ENCODE peak calls at places on chromosome 15, in four cellular contexts. X is CD8-positive, alpha-beta T cell; P is transverse colon; O is GM12878. K is an unnamed sample.
A peak's percentile ranks its signal among the peaks of the same experiment; 100 is the strongest.

GRCh38 chr15:70826634-70827033 is 27.3 kb downstream of the LARP6 start:
- DNase-seq in P (peak; percentile 24), O (no peak), X (no peak), K (peak; percentile 58)

GRCh38 chr15:71634820-71635219 is 175.5 kb upstream of the NR2E3 start:
- DNase-seq in O (no peak), X (no peak), P (no peak), K (no peak)

GRCh38 chr15:49877871-49878511 is 241.0 kb downstream of the ATP8B4 start:
- DNase-seq in X (no peak), P (no peak), O (no peak), K (no peak)

GRCh38 chr15:27119695-27120266 is 148.8 kb downstream of the GABRG3 start:
- DNase-seq in O (no peak), P (no peak), X (no peak), K (no peak)

GRCh38 chr15:35306361-35306981 is 221.4 kb upstream of the NANOGP8 start:
- DNase-seq in O (no peak), P (peak; percentile 54), X (no peak), K (peak; percentile 2)

GRCh38 chr15:58628206-58629057 is 121.1 kb downstream of the ADAM10 start:
- DNase-seq in O (peak; percentile 9), X (no peak), P (no peak), K (no peak)

GRCh38 chr15:70097337-70098169 is at the start of gene TLE3:
- DNase-seq in O (peak; percentile 85), X (peak; percentile 97), P (peak; percentile 99), K (peak; percentile 99)

GRCh38 chr15:74222705-74223104 is 13.4 kb upstream of the CCDC33 start:
- DNase-seq in O (no peak), X (no peak), P (peak; percentile 63), K (no peak)

DNA sequence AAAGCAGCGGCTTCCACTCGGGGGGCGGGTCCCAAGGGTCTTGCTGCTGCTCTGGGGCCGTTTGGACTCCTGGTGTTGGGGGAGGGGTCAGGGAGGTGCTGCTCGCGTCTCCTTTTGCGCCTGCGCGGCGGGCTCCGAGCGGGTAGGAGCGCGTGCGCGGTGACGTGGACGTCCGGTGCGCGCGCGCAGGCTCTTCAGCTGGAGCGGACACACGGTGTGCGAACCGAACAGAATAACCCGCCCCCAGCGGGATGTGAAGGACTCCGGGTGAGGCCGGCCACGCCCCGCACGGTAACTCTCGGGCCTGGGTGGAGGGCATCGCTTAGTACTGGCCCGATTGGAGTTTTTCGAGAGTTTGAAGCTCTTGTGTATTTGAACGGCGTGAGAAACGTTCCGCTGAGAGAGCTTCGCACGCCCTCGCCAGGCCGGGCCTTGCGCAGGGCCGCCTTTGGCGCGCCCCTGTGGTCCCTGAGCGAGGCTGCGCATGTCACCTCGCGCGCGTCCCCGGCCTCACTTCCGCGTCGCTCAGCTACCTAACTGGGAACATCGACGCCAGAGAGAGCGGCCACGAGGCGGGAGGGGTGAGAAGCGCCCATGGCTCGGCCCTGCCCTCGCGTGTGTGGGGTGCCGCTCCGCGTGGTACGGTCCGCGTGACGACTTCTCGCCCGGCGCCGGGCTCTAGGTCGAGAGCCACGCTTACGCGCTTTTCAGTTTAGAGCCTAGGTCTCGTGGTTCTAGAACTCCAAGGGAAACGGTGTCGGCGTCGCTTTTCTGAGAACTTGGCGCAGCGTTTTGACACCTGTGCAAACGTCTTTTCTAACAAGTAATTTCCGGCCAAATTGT is at the start of gene MGA:
- DNase-seq in O (peak; percentile 84), P (peak; percentile 94), X (peak; percentile 87), K (peak; percentile 78)
- TF ChIP-seq CTCF in O (peak; percentile 21), P (no peak), X (no peak), K (no peak)

DNA sequence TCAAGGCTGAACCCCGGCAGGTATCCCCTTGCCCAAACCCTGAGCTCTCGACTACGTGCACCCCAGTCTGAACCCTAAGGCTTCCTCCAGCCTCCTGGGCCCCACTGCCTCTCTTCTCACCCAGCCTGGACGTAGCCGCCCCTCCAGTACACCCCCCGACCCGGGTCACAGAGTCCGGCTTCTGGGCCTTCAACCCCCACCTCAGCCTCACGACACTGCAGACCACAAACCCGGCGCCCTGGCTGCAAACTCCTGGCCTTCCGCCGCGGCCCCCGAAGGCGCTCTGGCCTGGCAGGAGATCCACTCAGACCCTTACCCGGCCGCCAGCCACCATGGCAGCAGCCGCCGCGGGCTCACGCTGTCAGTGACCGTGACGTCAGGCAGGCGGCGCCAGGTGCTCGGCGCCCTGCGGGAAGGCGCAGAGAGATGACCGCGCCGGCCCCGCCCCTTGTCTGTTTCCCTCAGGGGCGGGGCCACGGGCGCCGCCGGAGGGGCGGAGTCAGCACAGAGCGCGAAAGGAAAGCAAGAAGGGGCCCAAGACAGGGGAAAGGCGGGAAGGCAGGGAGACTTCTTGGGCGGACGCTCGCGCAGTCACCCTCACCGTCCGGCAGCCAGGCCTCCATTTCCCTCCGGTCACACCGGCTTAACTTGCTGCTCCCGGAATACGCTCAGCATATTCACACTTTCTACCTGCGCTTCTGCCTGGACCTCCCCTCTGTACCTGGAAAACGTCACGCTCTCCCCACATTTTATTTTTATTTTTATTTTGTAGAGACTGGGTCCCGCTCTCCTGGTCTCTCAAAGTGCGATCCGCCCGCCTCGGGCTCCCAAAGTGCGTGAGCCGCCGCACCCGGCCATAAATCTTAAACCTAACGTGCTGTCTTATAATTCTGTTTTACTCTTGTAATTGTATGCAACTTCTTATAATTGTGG is at the start of gene RMDN3:
- DNase-seq in P (peak; percentile 95), O (peak; percentile 69), X (peak; percentile 89), K (peak; percentile 90)
- TF ChIP-seq CTCF in P (no peak), O (no peak), X (no peak), K (no peak)

DNA sequence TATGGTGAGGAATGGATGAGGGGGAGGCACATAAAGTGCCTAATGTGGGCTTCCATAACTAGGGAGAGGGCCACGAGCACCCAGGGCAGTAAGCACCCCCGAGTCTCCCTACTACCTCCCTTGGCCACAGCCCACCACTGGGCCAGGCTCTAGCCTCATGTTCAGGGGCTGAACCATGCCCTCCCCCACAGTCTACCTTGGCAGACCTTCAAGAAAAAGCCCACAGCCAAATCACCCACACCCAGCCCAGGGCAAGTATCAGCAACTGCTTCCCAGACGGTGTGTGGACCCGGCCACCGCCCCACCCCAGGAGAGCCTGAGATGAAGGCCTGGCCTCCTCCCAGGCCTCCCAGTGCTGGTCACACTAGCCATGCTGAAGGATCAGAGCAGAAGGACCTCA is 91.9 kb upstream of the LINGO1 start:
- DNase-seq in P (no peak), X (no peak), O (no peak), K (no peak)
- TF ChIP-seq CTCF in P (no peak), X (no peak), O (no peak), K (no peak)

GRCh38 chr15:44286814-44287555 is 1.5 kb upstream of the GOLM2 start:
- DNase-seq in X (no peak), O (no peak), P (no peak), K (no peak)
- TF ChIP-seq CTCF in X (peak; percentile 36), O (no peak), P (no peak), K (no peak)

GRCh38 chr15:79682851-79683288 is 213.9 kb downstream of the MTHFS start:
- DNase-seq in P (no peak), X (no peak), O (no peak), K (no peak)
- TF ChIP-seq CTCF in P (no peak), X (no peak), O (no peak), K (no peak)

GRCh38 chr15:59741274-59741906 is 52.3 kb upstream of the BNIP2 start:
- DNase-seq in O (no peak), P (no peak), X (no peak), K (peak; percentile 23)
- TF ChIP-seq CTCF in O (peak; percentile 12), P (no peak), X (no peak), K (no peak)

DNA sequence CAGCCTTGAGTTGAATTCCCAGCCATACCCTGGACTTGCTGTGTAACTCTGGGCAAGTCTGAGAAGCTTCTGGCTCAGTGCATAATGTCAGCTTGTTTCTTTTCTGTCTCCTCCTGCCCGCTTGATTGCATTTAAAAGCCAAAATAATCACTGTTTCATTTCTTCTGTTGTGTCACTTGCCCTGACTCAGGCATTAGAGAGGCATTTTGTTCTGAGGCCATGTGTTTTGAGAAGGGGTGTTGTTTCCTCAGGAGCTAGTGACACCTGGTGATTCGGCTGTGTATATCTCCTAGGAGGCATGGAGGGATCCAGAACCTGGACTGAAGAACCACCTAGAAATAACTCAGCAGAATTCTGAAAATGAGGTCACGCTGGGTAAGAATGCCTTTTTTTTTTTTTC is 16.0 kb downstream of the WDR73 start:
- DNase-seq in X (no peak), O (no peak), P (no peak), K (no peak)
- TF ChIP-seq CTCF in X (no peak), O (peak; percentile 18), P (no peak), K (no peak)

GRCh38 chr15:100918034-100918689 is 995 bp upstream of the LRRK1 start:
- DNase-seq in P (peak; percentile 90), O (no peak), X (peak; percentile 47), K (peak; percentile 95)

GRCh38 chr15:100918690-100919480 is at the start of gene LRRK1:
- DNase-seq in P (peak; percentile 52), X (no peak), O (no peak), K (peak; percentile 72)

GRCh38 chr15:100911086-100911485 is 8.1 kb upstream of the LRRK1 start:
- DNase-seq in X (no peak), P (no peak), O (no peak), K (no peak)

GRCh38 chr15:100913961-100914360 is 5.2 kb upstream of the LRRK1 start:
- DNase-seq in X (no peak), O (no peak), P (no peak), K (no peak)

GRCh38 chr15:100914876-100915275 is 4.3 kb upstream of the LRRK1 start:
- DNase-seq in P (no peak), X (no peak), O (no peak), K (no peak)
- TF ChIP-seq CTCF in P (no peak), X (no peak), O (no peak), K (no peak)

GRCh38 chr15:92832992-92833438 is 67.1 kb upstream of the CHD2 start:
- DNase-seq in O (no peak), X (no peak), P (no peak), K (no peak)

GRCh38 chr15:92833493-92834271 is 66.4 kb upstream of the CHD2 start:
- DNase-seq in O (no peak), X (no peak), P (no peak), K (no peak)

GRCh38 chr15:92829875-92830274 is 70.2 kb upstream of the CHD2 start:
- DNase-seq in P (no peak), O (no peak), X (no peak), K (no peak)

DNA sequence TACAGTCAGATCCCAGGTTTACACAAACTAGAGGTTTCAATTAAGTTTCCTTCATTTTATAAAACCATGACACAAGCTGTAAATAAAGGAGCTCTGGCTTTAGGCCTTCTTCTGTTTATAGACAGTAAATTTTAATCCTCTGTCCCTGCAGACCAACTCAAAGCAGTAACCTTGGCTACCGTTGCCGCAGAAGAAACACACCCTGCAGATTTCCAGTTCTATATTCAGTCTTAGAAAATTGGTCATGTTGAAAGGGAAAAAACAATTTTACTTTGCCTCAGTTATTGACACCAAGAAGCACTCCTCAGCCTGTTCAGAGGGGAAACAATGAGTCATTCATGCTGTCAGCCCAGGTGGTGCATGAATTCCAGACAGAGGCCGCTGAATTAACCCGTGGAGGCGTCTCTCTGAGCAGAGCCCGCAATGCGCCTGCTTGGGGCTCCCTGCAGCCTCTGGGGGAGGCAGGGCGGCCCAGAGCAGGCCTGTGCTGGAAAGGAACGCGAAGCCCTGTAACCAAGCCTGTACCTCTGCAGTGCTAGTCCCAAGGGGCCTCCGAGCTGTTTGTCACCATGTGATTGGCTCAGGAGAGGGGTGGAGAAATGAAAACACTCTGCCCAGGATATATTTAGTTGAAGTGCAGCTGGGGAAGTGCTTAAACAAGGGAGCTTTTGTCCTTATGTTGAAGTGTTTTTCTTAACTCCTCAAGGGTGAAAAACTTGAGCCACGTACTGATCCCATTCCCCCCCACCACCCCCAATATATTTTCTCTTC is 68.5 kb upstream of the CHD2 start:
- DNase-seq in O (peak; percentile 98), X (peak; percentile 84), P (peak; percentile 90), K (peak; percentile 96)
- TF ChIP-seq CTCF in O (no peak), X (no peak), P (no peak), K (no peak)

K was measured in Calu3.